ENCODE peak calls at places on chromosomes 12 and 14, in four cellular contexts. One of them, this sample, is unnamed. For H3K27me3, the result is how much of the 10 kb centered on the place peaks cover.

GRCh38 chr12:41794341-41794740 is 350.3 kb downstream of the GXYLT1 start:
- DNase-seq in A673: peak
- DNase-seq in cardiac muscle cell: no peak
- DNase-seq in aorta: no peak
- DNase-seq in this sample: no peak

GRCh38 chr12:27367078-27367477 is 34.4 kb downstream of the BMAL2 start:
- DNase-seq in A673: no peak
- DNase-seq in cardiac muscle cell: no peak
- DNase-seq in aorta: no peak
- DNase-seq in this sample: no peak

GRCh38 chr12:56922032-56922431 is 12.2 kb downstream of the SDR9C7 start:
- DNase-seq in A673: no peak
- DNase-seq in cardiac muscle cell: no peak
- DNase-seq in aorta: no peak
- DNase-seq in this sample: no peak

GRCh38 chr14:85319998-85320397 is 209.9 kb upstream of the FLRT2 start:
- DNase-seq in A673: no peak
- DNase-seq in cardiac muscle cell: no peak
- DNase-seq in aorta: no peak
- DNase-seq in this sample: no peak

GRCh38 chr12:38156497-38157245 is 159.9 kb upstream of the ALG10B start:
- DNase-seq in A673: no peak
- DNase-seq in cardiac muscle cell: no peak
- DNase-seq in aorta: no peak
- DNase-seq in this sample: no peak

GRCh38 chr14:105857816-105858675 is 331.7 kb downstream of the TMEM121 start:
- DNase-seq in A673: no peak
- DNase-seq in cardiac muscle cell: no peak
- DNase-seq in aorta: peak
- DNase-seq in this sample: peak

GRCh38 chr12:32032205-32032810 is 73.1 kb downstream of the RESF1 start:
- DNase-seq in A673: no peak
- DNase-seq in cardiac muscle cell: peak
- DNase-seq in aorta: no peak
- DNase-seq in this sample: no peak

GRCh38 chr12:123948401-123949117 is 24.1 kb downstream of the CCDC92 start:
- DNase-seq in A673: no peak
- DNase-seq in cardiac muscle cell: no peak
- DNase-seq in aorta: no peak
- DNase-seq in this sample: no peak

GRCh38 chr12:52011602-52012214 is 5.0 kb downstream of the TAMALIN start:
- DNase-seq in A673: no peak
- DNase-seq in cardiac muscle cell: no peak
- DNase-seq in aorta: no peak
- DNase-seq in this sample: no peak
- H3K27me3 ChIP-seq in A673: under half
- H3K27me3 ChIP-seq in cardiac muscle cell: under half
- H3K27me3 ChIP-seq in aorta: under half
- H3K27me3 ChIP-seq in this sample: under half

GRCh38 chr14:53950031-53950793 is 6.4 kb downstream of the BMP4 start:
- DNase-seq in A673: no peak
- DNase-seq in cardiac muscle cell: no peak
- DNase-seq in aorta: no peak
- DNase-seq in this sample: no peak
- H3K4me3 ChIP-seq in A673: no peak
- H3K4me3 ChIP-seq in cardiac muscle cell: no peak
- H3K4me3 ChIP-seq in aorta: no peak
- H3K4me3 ChIP-seq in this sample: no peak

GRCh38 chr14:101547961-101548669 is 13.2 kb upstream of the DIO3 start:
- DNase-seq in A673: no peak
- DNase-seq in cardiac muscle cell: no peak
- DNase-seq in aorta: peak
- DNase-seq in this sample: no peak
- H3K27me3 ChIP-seq in A673: under half
- H3K27me3 ChIP-seq in cardiac muscle cell: under half
- H3K27me3 ChIP-seq in aorta: under half
- H3K27me3 ChIP-seq in this sample: under half

GRCh38 chr12:64091186-64091585 is 130.9 kb downstream of the KICS2 start:
- DNase-seq in A673: peak
- DNase-seq in cardiac muscle cell: no peak
- DNase-seq in aorta: no peak
- DNase-seq in this sample: no peak

GRCh38 chr12:64090047-64090446 is 132.0 kb downstream of the KICS2 start:
- DNase-seq in A673: no peak
- DNase-seq in cardiac muscle cell: peak
- DNase-seq in aorta: no peak
- DNase-seq in this sample: no peak

GRCh38 chr12:64086946-64087345 is 135.2 kb downstream of the KICS2 start:
- DNase-seq in A673: no peak
- DNase-seq in cardiac muscle cell: no peak
- DNase-seq in aorta: no peak
- DNase-seq in this sample: no peak

GRCh38 chr12:64085996-64086395 is 136.1 kb downstream of the KICS2 start:
- DNase-seq in A673: no peak
- DNase-seq in cardiac muscle cell: no peak
- DNase-seq in aorta: no peak
- DNase-seq in this sample: peak

GRCh38 chr12:64088431-64089349 is 133.4 kb downstream of the KICS2 start:
- DNase-seq in A673: peak
- DNase-seq in cardiac muscle cell: peak
- DNase-seq in aorta: peak
- DNase-seq in this sample: peak
- H3K4me3 ChIP-seq in A673: peak
- H3K4me3 ChIP-seq in cardiac muscle cell: no peak
- H3K4me3 ChIP-seq in aorta: no peak
- H3K4me3 ChIP-seq in this sample: no peak

GRCh38 chr14:94769413-94770250 is at the start of gene GSC:
- DNase-seq in A673: peak
- DNase-seq in cardiac muscle cell: peak
- DNase-seq in aorta: peak
- DNase-seq in this sample: peak

GRCh38 chr14:94767321-94767878 is 2.5 kb downstream of the GSC start:
- DNase-seq in A673: no peak
- DNase-seq in cardiac muscle cell: no peak
- DNase-seq in aorta: no peak
- DNase-seq in this sample: no peak

GRCh38 chr14:94768521-94769412 is 1.1 kb downstream of the GSC start:
- DNase-seq in A673: no peak
- DNase-seq in cardiac muscle cell: no peak
- DNase-seq in aorta: no peak
- DNase-seq in this sample: no peak

GRCh38 chr14:94770251-94770749 is 387 bp upstream of the GSC start:
- DNase-seq in A673: peak
- DNase-seq in cardiac muscle cell: no peak
- DNase-seq in aorta: no peak
- DNase-seq in this sample: peak

DNA sequence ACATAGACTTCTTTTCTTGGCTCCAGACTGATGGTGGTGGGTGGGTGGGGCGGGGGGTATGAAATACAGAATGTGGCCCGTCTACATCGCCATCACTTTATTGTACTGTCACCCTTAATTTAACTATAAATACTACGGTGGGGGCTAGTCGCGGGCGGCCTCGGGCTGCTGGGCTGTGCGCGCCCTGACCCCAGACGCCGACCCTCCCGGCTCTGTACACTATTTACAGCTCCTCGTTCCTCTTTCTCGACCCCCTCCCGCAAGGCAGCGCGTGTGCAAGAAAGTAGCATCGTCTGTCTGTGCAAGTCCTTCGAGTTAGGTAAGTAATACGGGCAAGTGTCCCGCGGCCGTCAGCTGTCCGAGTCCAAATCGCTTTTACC is 1.8 kb downstream of the GSC start:
- DNase-seq in A673: no peak
- DNase-seq in cardiac muscle cell: no peak
- DNase-seq in aorta: no peak
- DNase-seq in this sample: no peak
- H3K27me3 ChIP-seq in A673: under half
- H3K27me3 ChIP-seq in cardiac muscle cell: half or more
- H3K27me3 ChIP-seq in aorta: under half
- H3K27me3 ChIP-seq in this sample: half or more

DNA sequence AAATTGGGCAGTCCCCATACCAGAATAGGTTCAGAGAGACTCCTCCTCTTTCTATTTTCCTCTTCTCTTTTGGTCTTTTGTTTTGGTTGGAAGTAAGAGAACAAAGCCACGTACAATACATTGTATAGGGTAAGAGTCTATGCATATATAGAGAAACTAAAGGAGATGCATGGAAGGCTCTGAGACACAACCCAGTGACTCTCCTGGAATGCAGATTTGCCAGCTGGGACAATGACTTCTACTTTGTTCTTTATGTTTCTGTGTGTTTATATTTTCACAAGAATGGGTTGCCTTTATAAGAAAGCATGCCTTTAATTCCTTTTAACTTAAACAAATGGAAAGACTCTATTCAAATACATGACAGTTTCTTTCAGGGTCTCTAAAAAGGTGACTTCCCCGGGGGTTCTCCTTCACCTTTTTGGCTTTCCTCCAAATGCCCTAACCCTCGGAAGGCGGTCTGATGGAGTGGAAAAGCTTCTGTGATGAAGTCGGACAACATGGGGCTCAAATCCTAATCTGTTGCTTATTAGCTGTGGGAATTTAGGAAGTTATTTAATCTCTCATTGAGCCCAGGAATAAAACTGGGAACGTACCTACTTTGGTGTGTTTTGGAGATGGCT is 9.0 kb upstream of the SERPINA1 start:
- DNase-seq in A673: no peak
- DNase-seq in cardiac muscle cell: no peak
- DNase-seq in aorta: no peak
- DNase-seq in this sample: peak
- H3K4me3 ChIP-seq in A673: no peak
- H3K4me3 ChIP-seq in cardiac muscle cell: no peak
- H3K4me3 ChIP-seq in aorta: no peak
- H3K4me3 ChIP-seq in this sample: no peak

This sample was measured in HAP-1.